ENCODE peak calls at places on chromosomes 7 and 10, in nine cellular contexts. Y, E, U, P, L, A, D, F and I are unnamed samples.

GRCh38 chr7:45089314-45089891 is 634 bp upstream of the NACAD start:
- DNase-seq in D (no peak), E (peak; percentile 47), U (peak; percentile 84), Y (peak; percentile 56), F (peak; percentile 98), P (peak; percentile 29), L (peak; percentile 96), A (peak; percentile 73), I (peak; percentile 13)

GRCh38 chr7:112630565-112630964 is 149.8 kb downstream of the LSMEM1 start:
- DNase-seq in U (no peak), Y (no peak), L (no peak), P (peak; percentile 37), E (peak; percentile 56), D (no peak), A (no peak), F (no peak), I (no peak)

GRCh38 chr10:116787893-116788665 is 45.7 kb upstream of the HSPA12A start:
- DNase-seq in Y (peak; percentile 81), U (peak; percentile 90), E (peak; percentile 38), A (no peak), F (peak; percentile 70), D (peak; percentile 80), L (peak; percentile 77), P (peak; percentile 68), I (peak; percentile 23)

GRCh38 chr7:92639213-92639896 is 49.2 kb upstream of the FAM133B start:
- DNase-seq in A (no peak), D (no peak), U (peak; percentile 72), L (no peak), F (no peak), P (no peak), E (peak; percentile 49), Y (no peak), I (no peak)

GRCh38 chr10:64283621-64284020 is 762.4 kb downstream of the REEP3 start:
- DNase-seq in L (no peak), D (no peak), Y (no peak), F (no peak), U (no peak), A (no peak), P (no peak), E (no peak), I (no peak)

GRCh38 chr7:112707655-112708054 is 82.5 kb downstream of the TMEM168 start:
- DNase-seq in E (no peak), U (no peak), P (no peak), Y (no peak), A (peak; percentile 5), F (no peak), D (no peak), L (no peak), I (no peak)

GRCh38 chr10:106997721-106998120 is 166.8 kb downstream of the SORCS1 start:
- DNase-seq in U (no peak), D (no peak), E (no peak), A (no peak), L (no peak), Y (no peak), F (no peak), P (no peak), I (no peak)

GRCh38 chr7:116704650-116705049 is 32.7 kb downstream of the MET start:
- DNase-seq in D (no peak), F (no peak), P (no peak), L (no peak), A (no peak), Y (no peak), U (no peak), E (no peak), I (no peak)

GRCh38 chr7:51034531-51035264 is 252.0 kb upstream of the GRB10 start:
- DNase-seq in D (no peak), E (peak; percentile 80), P (peak; percentile 68), L (no peak), U (no peak), F (no peak), Y (no peak), A (no peak), I (no peak)

GRCh38 chr7:159075563-159076238 is 69.0 kb downstream of the VIPR2 start:
- DNase-seq in F (no peak), P (no peak), E (no peak), A (no peak), Y (no peak), D (no peak), L (no peak), U (no peak), I (no peak)

GRCh38 chr10:124906551-124907001 is 35.3 kb upstream of the ZRANB1 start:
- DNase-seq in Y (no peak), A (no peak), D (no peak), U (no peak), L (no peak), F (no peak), E (peak; percentile 94), P (peak; percentile 47), I (no peak)

GRCh38 chr10:96073722-96074121 is 30.3 kb downstream of the CCNJ start:
- DNase-seq in F (no peak), P (peak; percentile 93), A (no peak), D (no peak), L (no peak), E (peak; percentile 99), U (no peak), Y (no peak), I (peak; percentile 8)

GRCh38 chr7:63070696-63071095 is 928.0 kb upstream of the ZNF722 start:
- DNase-seq in Y (no peak), A (no peak), D (no peak), F (no peak), P (no peak), U (no peak), L (no peak), E (no peak), I (no peak)

GRCh38 chr10:63665765-63666164 is 144.6 kb downstream of the REEP3 start:
- DNase-seq in P (no peak), E (peak; percentile 89), F (no peak), U (no peak), L (no peak), A (no peak), D (no peak), Y (no peak), I (no peak)

GRCh38 chr10:78623577-78624215 is 445.1 kb upstream of the ZMIZ1 start:
- DNase-seq in A (peak; percentile 39), L (no peak), D (no peak), E (peak; percentile 84), U (no peak), F (no peak), P (peak; percentile 66), Y (no peak), I (peak; percentile 22)

GRCh38 chr7:1225462-1226154 is 7.1 kb upstream of the UNCX start:
- DNase-seq in Y (no peak), D (no peak), E (no peak), A (no peak), U (peak; percentile 80), P (no peak), F (peak; percentile 60), L (peak; percentile 6), I (no peak)

GRCh38 chr7:138603549-138604324 is 97.4 kb downstream of the SVOPL start:
- DNase-seq in P (peak; percentile 13), A (no peak), Y (no peak), D (no peak), F (no peak), E (peak; percentile 34), L (no peak), U (no peak), I (no peak)

GRCh38 chr7:50779427-50779826 is 3.3 kb downstream of the GRB10 start:
- DNase-seq in Y (no peak), E (no peak), F (no peak), A (no peak), L (no peak), P (no peak), D (no peak), U (no peak), I (no peak)

GRCh38 chr7:44748948-44749731 is 493 bp downstream of the ZMIZ2 start:
- DNase-seq in P (no peak), E (no peak), A (no peak), U (no peak), F (no peak), Y (no peak), L (no peak), D (no peak), I (no peak)

GRCh38 chr10:97109562-97109961 is 76.2 kb downstream of the SLIT1 start:
- DNase-seq in Y (no peak), A (peak; percentile 31), F (peak; percentile 46), U (no peak), D (no peak), L (peak; percentile 16), P (no peak), E (no peak), I (no peak)

GRCh38 chr7:129851174-129851573 is 101.6 kb downstream of the UBE2H start:
- DNase-seq in U (no peak), Y (no peak), A (no peak), P (no peak), D (no peak), E (no peak), L (no peak), F (no peak), I (no peak)

GRCh38 chr10:124864421-124865193 is 63.0 kb downstream of the ABRAXAS2 start:
- DNase-seq in U (no peak), E (no peak), A (peak; percentile 11), L (no peak), P (peak; percentile 2), D (no peak), F (peak; percentile 93), Y (peak; percentile 86), I (no peak)

GRCh38 chr7:115328018-115328417 is 406.1 kb downstream of the MDFIC start:
- DNase-seq in A (no peak), D (no peak), U (no peak), L (no peak), E (no peak), P (no peak), F (no peak), Y (no peak), I (no peak)

GRCh38 chr7:2471396-2471795 is 4.8 kb downstream of the GRIFIN start:
- DNase-seq in D (no peak), F (no peak), Y (peak; percentile 69), U (no peak), L (no peak), A (no peak), P (no peak), E (no peak), I (no peak)

GRCh38 chr10:529831-530230 is 159.6 kb downstream of the DIP2C start:
- DNase-seq in Y (no peak), E (no peak), L (no peak), F (no peak), U (peak; percentile 48), P (no peak), D (no peak), A (no peak), I (no peak)

GRCh38 chr10:15469066-15469465 is 98.0 kb upstream of the FAM171A1 start:
- DNase-seq in P (no peak), A (no peak), F (no peak), U (no peak), Y (no peak), L (no peak), D (no peak), E (no peak), I (no peak)

GRCh38 chr10:25556457-25556856 is 377.6 kb upstream of the MYO3A start:
- DNase-seq in P (no peak), L (no peak), F (peak; percentile 48), A (no peak), E (peak; percentile 97), D (no peak), Y (no peak), U (no peak), I (no peak)

GRCh38 chr10:63798599-63799498 is 277.6 kb downstream of the REEP3 start:
- DNase-seq in Y (peak; percentile 68), L (no peak), D (no peak), E (peak; percentile 77), F (no peak), U (no peak), P (peak; percentile 99), A (no peak), I (no peak)

GRCh38 chr10:57983226-57983870 is 284.3 kb downstream of the IPMK start:
- DNase-seq in L (no peak), P (no peak), Y (no peak), A (no peak), U (no peak), E (peak; percentile 89), D (no peak), F (no peak), I (no peak)

GRCh38 chr10:69962746-69963135 is 89.9 kb upstream of the MACROH2A2 start:
- DNase-seq in A (no peak), P (no peak), D (no peak), E (no peak), Y (no peak), U (no peak), F (no peak), L (no peak), I (no peak)